ENCODE peak calls at places on chromosomes 13 and 19, in seven cellular contexts. One of them, this sample, is unnamed.

GRCh38 chr13:41700790-41701310 is 243.5 kb downstream of the RGCC start:
- DNase-seq in NCI-H187 treated with DMSO at 0.1 percent for 48 hours: no peak
- DNase-seq in AG04449: peak; percentile 41
- DNase-seq in AG09319: peak; percentile 62
- DNase-seq in NCI-H1694: peak; percentile 78
- DNase-seq in NCI-H1930: peak; percentile 48
- DNase-seq in osteocyte: no peak
- DNase-seq in this sample: peak; percentile 14

GRCh38 chr19:15015946-15016542 is 33.2 kb upstream of the CASP14 start:
- DNase-seq in NCI-H187 treated with DMSO at 0.1 percent for 48 hours: no peak
- DNase-seq in AG04449: no peak
- DNase-seq in AG09319: no peak
- DNase-seq in NCI-H1694: no peak
- DNase-seq in NCI-H1930: no peak
- DNase-seq in osteocyte: no peak
- DNase-seq in this sample: no peak

GRCh38 chr19:53308339-53308811 is 25.2 kb upstream of the ZNF845 start:
- DNase-seq in NCI-H187 treated with DMSO at 0.1 percent for 48 hours: no peak
- DNase-seq in AG04449: no peak
- DNase-seq in AG09319: no peak
- DNase-seq in NCI-H1694: peak; percentile 4
- DNase-seq in NCI-H1930: peak; percentile 60
- DNase-seq in osteocyte: peak; percentile 80
- DNase-seq in this sample: no peak

GRCh38 chr19:14113762-14114414 is 3.7 kb downstream of the PRKACA start:
- DNase-seq in NCI-H187 treated with DMSO at 0.1 percent for 48 hours: no peak
- DNase-seq in AG04449: no peak
- DNase-seq in AG09319: no peak
- DNase-seq in NCI-H1694: no peak
- DNase-seq in NCI-H1930: no peak
- DNase-seq in osteocyte: no peak
- DNase-seq in this sample: no peak

GRCh38 chr13:110330491-110331001 is 23.5 kb downstream of the COL4A2 start:
- DNase-seq in NCI-H187 treated with DMSO at 0.1 percent for 48 hours: no peak
- DNase-seq in AG04449: peak; percentile 70
- DNase-seq in AG09319: no peak
- DNase-seq in NCI-H1694: no peak
- DNase-seq in NCI-H1930: no peak
- DNase-seq in osteocyte: no peak
- DNase-seq in this sample: no peak

GRCh38 chr13:32840840-32841713 is 175.1 kb upstream of the KL start:
- DNase-seq in NCI-H187 treated with DMSO at 0.1 percent for 48 hours: no peak
- DNase-seq in AG04449: no peak
- DNase-seq in AG09319: no peak
- DNase-seq in NCI-H1694: no peak
- DNase-seq in NCI-H1930: no peak
- DNase-seq in osteocyte: no peak
- DNase-seq in this sample: no peak

GRCh38 chr13:113822956-113823744 is 40.7 kb downstream of the GAS6 start:
- DNase-seq in NCI-H187 treated with DMSO at 0.1 percent for 48 hours: no peak
- DNase-seq in AG04449: no peak
- DNase-seq in AG09319: no peak
- DNase-seq in NCI-H1694: no peak
- DNase-seq in NCI-H1930: no peak
- DNase-seq in osteocyte: no peak
- DNase-seq in this sample: no peak

GRCh38 chr13:80921556-80921955 is 580.6 kb upstream of the SPRY2 start:
- DNase-seq in NCI-H187 treated with DMSO at 0.1 percent for 48 hours: no peak
- DNase-seq in AG04449: no peak
- DNase-seq in AG09319: no peak
- DNase-seq in NCI-H1694: no peak
- DNase-seq in NCI-H1930: no peak
- DNase-seq in osteocyte: no peak
- DNase-seq in this sample: peak; percentile 38

GRCh38 chr19:39413269-39413902 is 917 bp downstream of the PLEKHG2 start:
- DNase-seq in NCI-H187 treated with DMSO at 0.1 percent for 48 hours: no peak
- DNase-seq in AG04449: no peak
- DNase-seq in AG09319: no peak
- DNase-seq in NCI-H1694: peak; percentile 27
- DNase-seq in NCI-H1930: peak; percentile 51
- DNase-seq in osteocyte: no peak
- DNase-seq in this sample: no peak

GRCh38 chr13:110126391-110126961 is 180.5 kb downstream of the COL4A1 start:
- DNase-seq in NCI-H187 treated with DMSO at 0.1 percent for 48 hours: peak; percentile 40
- DNase-seq in AG04449: peak; percentile 93
- DNase-seq in AG09319: peak; percentile 67
- DNase-seq in NCI-H1694: no peak
- DNase-seq in NCI-H1930: no peak
- DNase-seq in osteocyte: no peak
- DNase-seq in this sample: no peak

This sample was measured in HS-5.